ENCODE peak calls at places on chromosomes 13 and 19, in six cellular contexts. E is heart right ventricle, V is PC-3, O is heart left ventricle, G is PC-9, S is pancreas. A is an unnamed sample.
A peak's percentile ranks its signal among the peaks of the same experiment; 100 is the strongest.

GRCh38 chr13:91647361-91647970 is 249.0 kb downstream of the GPC5 start:
- DNase-seq in E (peak; percentile 14), V (peak; percentile 14), G (no peak), O (no peak), S (no peak), A (no peak)

GRCh38 chr19:32309711-32310390 is 35.6 kb upstream of the ZNF507 start:
- DNase-seq in O (no peak), V (no peak), E (no peak), S (no peak), G (no peak), A (no peak)

GRCh38 chr19:6227941-6228325 is 51.8 kb downstream of the MLLT1 start:
- DNase-seq in S (no peak), E (no peak), G (no peak), O (peak; percentile 11), V (no peak), A (no peak)

GRCh38 chr19:566844-567243 is 5.6 kb upstream of the BSG start:
- DNase-seq in E (no peak), O (no peak), S (no peak), G (no peak), V (no peak), A (no peak)

GRCh38 chr13:52851153-52851962 is 2.9 kb upstream of the PCDH8 start:
- DNase-seq in V (no peak), E (peak; percentile 29), O (peak; percentile 30), S (peak; percentile 22), G (no peak), A (no peak)

GRCh38 chr19:56837892-56838679 is 2.4 kb downstream of the PEG3 start:
- DNase-seq in E (peak; percentile 69), V (peak; percentile 58), S (peak; percentile 83), G (no peak), O (peak; percentile 82), A (peak; percentile 73)

GRCh38 chr13:108193806-108194205 is 21.5 kb downstream of the LIG4 start:
- DNase-seq in S (no peak), V (peak; percentile 26), O (no peak), G (no peak), E (no peak), A (no peak)

GRCh38 chr13:30829145-30829544 is 76.9 kb upstream of the MEDAG start:
- DNase-seq in G (peak; percentile 91), S (no peak), O (no peak), E (no peak), V (peak; percentile 78), A (no peak)

GRCh38 chr19:41064974-41065569 is 23.2 kb upstream of the CYP2A13 start:
- DNase-seq in O (no peak), S (no peak), G (peak; percentile 34), V (peak; percentile 4), E (no peak), A (no peak)

GRCh38 chr19:32012206-32012605 is 333.2 kb upstream of the ZNF507 start:
- DNase-seq in O (no peak), V (no peak), S (no peak), G (no peak), E (no peak), A (no peak)

GRCh38 chr19:8370176-8371010 is 6.4 kb downstream of the ANGPTL4 start:
- DNase-seq in G (no peak), V (no peak), S (no peak), E (no peak), O (no peak), A (no peak)

GRCh38 chr13:46520188-46520587 is 32.8 kb upstream of the LRCH1 start:
- DNase-seq in E (peak; percentile 20), G (no peak), O (no peak), V (no peak), S (no peak), A (no peak)

GRCh38 chr13:23552661-23553060 is 17.6 kb upstream of the TNFRSF19 start:
- DNase-seq in G (no peak), S (no peak), V (no peak), O (no peak), E (no peak), A (no peak)

GRCh38 chr13:93932901-93933300 is 546.6 kb downstream of the DCT start:
- DNase-seq in G (no peak), V (no peak), S (no peak), E (no peak), O (no peak), A (no peak)

GRCh38 chr13:36913463-36913862 is 6.6 kb downstream of the SMAD9 start:
- DNase-seq in V (peak; percentile 37), S (no peak), E (no peak), O (no peak), G (no peak), A (no peak)

GRCh38 chr19:43534811-43535761 is 2.1 kb downstream of the ZNF575 start:
- DNase-seq in G (no peak), O (peak; percentile 79), S (peak; percentile 78), V (peak; percentile 17), E (peak; percentile 68), A (peak; percentile 73)

GRCh38 chr13:50990540-50991506 is 81.2 kb downstream of the RNASEH2B start:
- DNase-seq in S (no peak), O (peak; percentile 51), E (peak; percentile 32), V (no peak), G (no peak), A (peak; percentile 84)

GRCh38 chr13:24279706-24280105 is 29.7 kb upstream of the C1QTNF9 start:
- DNase-seq in V (no peak), E (no peak), S (no peak), O (no peak), G (no peak), A (no peak)

GRCh38 chr19:4139614-4140236 is 13.7 kb upstream of the CREB3L3 start:
- DNase-seq in O (peak; percentile 77), S (peak; percentile 84), G (peak; percentile 52), V (peak; percentile 71), E (peak; percentile 75), A (peak; percentile 68)

GRCh38 chr13:39044536-39044935 is 6.3 kb downstream of the NHLRC3 start:
- DNase-seq in S (no peak), G (no peak), O (no peak), V (no peak), E (no peak), A (no peak)

GRCh38 chr19:4566402-4567051 is 7.0 kb upstream of the SEMA6B start:
- DNase-seq in V (no peak), S (no peak), G (no peak), E (no peak), O (no peak), A (no peak)

DNA sequence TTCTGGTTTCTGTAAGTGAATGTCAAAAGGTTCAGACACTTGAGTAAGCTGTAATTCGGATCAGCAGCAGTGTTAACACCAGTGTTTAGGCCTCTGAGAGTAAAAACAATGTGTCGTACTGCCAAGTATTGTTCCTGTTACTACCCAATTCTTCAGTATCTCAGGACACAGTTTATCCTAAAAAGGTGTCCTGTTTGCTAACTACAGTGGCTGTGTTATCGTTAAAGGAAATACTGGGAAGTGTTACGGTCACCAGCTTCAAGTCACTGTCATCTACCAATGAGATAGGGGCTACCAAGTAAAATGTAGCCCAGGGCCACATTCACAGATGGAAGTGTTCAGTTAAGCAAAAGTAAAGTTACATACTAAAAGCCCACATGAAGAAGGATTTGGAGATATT is 2.3 kb upstream of the UPF3A start:
- DNase-seq in S (no peak), O (no peak), G (no peak), V (no peak), E (no peak), A (no peak)
- H3K27ac ChIP-seq in S (no peak overlapping the region), O (no peak overlapping the region), G (peak overlapping the region; percentile 91), V (no peak overlapping the region), E (no peak overlapping the region), A (no peak overlapping the region)

GRCh38 chr13:45496942-45497341 is 32.2 kb downstream of the COG3 start:
- DNase-seq in E (no peak), S (no peak), V (peak; percentile 51), O (no peak), G (no peak), A (no peak)

GRCh38 chr13:45503658-45504057 is 38.9 kb downstream of the COG3 start:
- DNase-seq in S (no peak), G (no peak), V (no peak), O (no peak), E (no peak), A (no peak)

GRCh38 chr13:45500492-45501174 is 35.9 kb downstream of the COG3 start:
- DNase-seq in S (no peak), G (peak; percentile 80), E (no peak), O (no peak), V (peak; percentile 80), A (no peak)

GRCh38 chr13:45506811-45507210 is 42.1 kb downstream of the COG3 start:
- DNase-seq in G (no peak), E (no peak), O (no peak), S (no peak), V (no peak), A (no peak)

GRCh38 chr13:45501175-45501526 is 36.4 kb downstream of the COG3 start:
- DNase-seq in S (no peak), E (no peak), O (no peak), V (no peak), G (no peak), A (no peak)
- TF ChIP-seq CTCF in S (no peak), E (no peak), O (no peak), V (no peak), G (no peak), A (no peak)

GRCh38 chr13:106888148-106888547 is 320.2 kb upstream of the ARGLU1 start:
- DNase-seq in G (no peak), V (no peak), O (no peak), E (no peak), S (no peak), A (no peak)

GRCh38 chr13:106882222-106882621 is 314.3 kb upstream of the ARGLU1 start:
- DNase-seq in V (no peak), O (no peak), G (no peak), E (no peak), S (no peak), A (no peak)

DNA sequence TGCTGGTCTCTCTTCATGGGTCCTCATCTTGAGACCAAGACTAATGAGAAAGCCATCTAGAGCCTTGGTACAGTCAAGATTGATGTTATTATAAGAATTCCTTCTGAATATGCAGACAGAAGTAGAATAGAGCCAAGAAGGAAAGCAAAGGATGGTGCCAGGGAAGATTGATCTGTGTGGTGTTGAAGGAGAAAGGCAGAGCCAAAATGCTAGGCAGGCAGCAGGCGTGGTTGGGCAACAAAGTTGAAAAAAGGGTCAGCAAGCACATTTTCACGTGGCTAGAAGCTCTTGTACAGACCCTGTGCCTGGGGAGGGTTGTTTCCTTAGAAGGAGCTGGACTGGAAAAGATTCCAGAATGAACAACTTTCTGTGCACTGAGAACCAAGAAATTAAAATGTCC is 319.7 kb upstream of the ARGLU1 start:
- DNase-seq in G (no peak), O (no peak), E (no peak), S (no peak), V (no peak), A (no peak)
- H3K27ac ChIP-seq in G (no peak overlapping the region), O (no peak overlapping the region), E (no peak overlapping the region), S (no peak overlapping the region), V (no peak overlapping the region), A (no peak overlapping the region)

DNA sequence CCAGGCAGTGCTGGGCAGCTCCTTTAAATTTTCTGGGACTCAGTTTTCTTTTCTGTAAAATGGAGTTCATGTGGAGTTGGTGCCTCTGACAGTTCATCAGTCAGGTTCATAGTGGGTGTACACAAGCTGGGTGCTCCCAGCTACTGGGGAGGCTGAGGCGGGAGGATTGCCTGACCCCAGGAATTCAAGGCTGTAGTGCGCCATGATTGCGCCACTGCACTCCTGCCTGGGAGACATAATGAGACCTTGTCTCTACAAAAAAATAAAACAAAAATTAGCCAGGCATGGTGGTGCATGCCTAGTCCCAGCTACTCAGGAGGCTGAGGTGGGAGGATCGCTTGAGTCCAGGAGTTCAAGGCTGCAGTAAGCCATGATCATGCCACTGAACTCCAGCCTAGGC is 21.1 kb downstream of the IQCN start:
- DNase-seq in V (no peak), E (no peak), S (no peak), O (no peak), G (no peak), A (no peak)
- TF ChIP-seq CTCF in V (no peak), E (no peak), S (no peak), O (no peak), G (no peak), A (no peak)

A was measured in uterus.